ENCODE peak calls at places on chromosomes 16 and 17, in seven cellular contexts. X is fibroblast of lung, T is HAP-1, S is lower leg skin, L is kidney, D is mesendoderm, O is astrocyte of the cerebellum. Y is an unnamed sample.

GRCh38 chr16:50399411-50399810 is 30.6 kb upstream of the BRD7 start:
- DNase-seq in X (no peak), T (no peak), S (peak; percentile 34), L (no peak), D (no peak), O (no peak), Y (no peak)

GRCh38 chr16:9047689-9048301 is 43.6 kb upstream of the HAPSTR1 start:
- DNase-seq in X (peak; percentile 99), T (peak; percentile 79), S (peak; percentile 95), L (peak; percentile 95), D (peak; percentile 98), O (peak; percentile 99), Y (peak; percentile 69)

GRCh38 chr17:21294321-21295035 is 10.0 kb downstream of the MAP2K3 start:
- DNase-seq in X (no peak), T (no peak), S (no peak), L (no peak), D (no peak), O (no peak), Y (no peak)

GRCh38 chr16:66171578-66171977 is 194.9 kb upstream of the CDH5 start:
- DNase-seq in X (no peak), T (no peak), S (no peak), L (no peak), D (no peak), O (no peak), Y (no peak)

GRCh38 chr17:3917391-3917931 is 1.2 kb upstream of the P2RX1 start:
- DNase-seq in X (peak; percentile 45), T (peak; percentile 41), S (no peak), L (peak; percentile 92), D (no peak), O (no peak), Y (no peak)

GRCh38 chr16:79632289-79632688 is 31.8 kb upstream of the MAF start:
- DNase-seq in X (peak; percentile 27), T (no peak), S (peak; percentile 91), L (no peak), D (peak; percentile 44), O (no peak), Y (no peak)

GRCh38 chr17:7249219-7249618 is 2.3 kb downstream of the CTDNEP1 start:
- DNase-seq in X (no peak), T (no peak), S (no peak), L (no peak), D (no peak), O (no peak), Y (no peak)

GRCh38 chr16:46859719-46860152 is 24.4 kb upstream of the GPT2 start:
- DNase-seq in X (peak; percentile 86), T (no peak), S (no peak), L (no peak), D (peak; percentile 44), O (no peak), Y (peak; percentile 21)

GRCh38 chr16:31427441-31428276 is 501 bp downstream of the COX6A2 start:
- DNase-seq in X (no peak), T (no peak), S (peak; percentile 91), L (peak; percentile 82), D (no peak), O (no peak), Y (no peak)

GRCh38 chr16:86868746-86869145 is 290.4 kb downstream of the FOXL1 start:
- DNase-seq in X (no peak), T (no peak), S (no peak), L (no peak), D (no peak), O (no peak), Y (no peak)

GRCh38 chr16:4926928-4927327 is 10.0 kb downstream of the PPL start:
- DNase-seq in X (no peak), T (no peak), S (no peak), L (no peak), D (no peak), O (no peak), Y (no peak)

GRCh38 chr17:36542755-36543154 is 2.0 kb upstream of the GGNBP2 start:
- DNase-seq in X (no peak), T (no peak), S (no peak), L (no peak), D (no peak), O (no peak), Y (no peak)

GRCh38 chr16:74758801-74759200 is 15.8 kb downstream of the FA2H start:
- DNase-seq in X (no peak), T (no peak), S (no peak), L (no peak), D (no peak), O (no peak), Y (peak; percentile 17)

GRCh38 chr17:78924481-78925151 is 571 bp downstream of the TIMP2 start:
- DNase-seq in X (peak; percentile 44), T (peak; percentile 61), S (no peak), L (peak; percentile 83), D (peak; percentile 82), O (no peak), Y (peak; percentile 31)

GRCh38 chr17:15112881-15113617 is 152.1 kb downstream of the PMP22 start:
- DNase-seq in X (no peak), T (no peak), S (no peak), L (no peak), D (no peak), O (no peak), Y (no peak)

GRCh38 chr17:55402374-55402773 is 19.3 kb downstream of the MMD start:
- DNase-seq in X (peak; percentile 25), T (peak; percentile 39), S (no peak), L (no peak), D (no peak), O (no peak), Y (no peak)

GRCh38 chr17:45423304-45423703 is 9.4 kb downstream of the ARHGAP27 start:
- DNase-seq in X (no peak), T (no peak), S (no peak), L (no peak), D (no peak), O (no peak), Y (no peak)

GRCh38 chr17:3710951-3711383 is 12.7 kb upstream of the HASPIN start:
- DNase-seq in X (peak; percentile 73), T (no peak), S (no peak), L (no peak), D (peak; percentile 58), O (no peak), Y (no peak)

GRCh38 chr17:57369509-57369945 is 113.2 kb downstream of the MSI2 start:
- DNase-seq in X (peak; percentile 31), T (no peak), S (no peak), L (no peak), D (no peak), O (no peak), Y (no peak)

GRCh38 chr17:27323538-27324212 is 29.8 kb downstream of the WSB1 start:
- DNase-seq in X (peak; percentile 27), T (peak; percentile 48), S (peak; percentile 96), L (peak; percentile 94), D (peak; percentile 66), O (no peak), Y (peak; percentile 40)

GRCh38 chr16:27432600-27432957 is 30.6 kb downstream of the IL21R start:
- DNase-seq in X (peak; percentile 87), T (no peak), S (no peak), L (no peak), D (peak; percentile 83), O (no peak), Y (no peak)

GRCh38 chr17:17890773-17891759 is 54.3 kb upstream of the SREBF1 start:
- DNase-seq in X (peak; percentile 68), T (peak; percentile 68), S (no peak), L (peak; percentile 67), D (peak; percentile 89), O (peak; percentile 39), Y (peak; percentile 81)

GRCh38 chr16:56631197-56631596 is 1.3 kb upstream of the MT1M start:
- DNase-seq in X (no peak), T (no peak), S (no peak), L (no peak), D (no peak), O (no peak), Y (no peak)
- H3K4me3 ChIP-seq in X (no peak overlapping the region), T (no peak overlapping the region), S (no peak overlapping the region), L (no peak overlapping the region), D (no peak overlapping the region), O (no peak overlapping the region), Y (no peak overlapping the region)

GRCh38 chr17:30517786-30518185 is 40.6 kb downstream of the GOSR1 start:
- DNase-seq in X (no peak), T (no peak), S (no peak), L (no peak), D (no peak), O (no peak), Y (no peak)

GRCh38 chr17:30519707-30520106 is 42.5 kb downstream of the GOSR1 start:
- DNase-seq in X (peak; percentile 94), T (no peak), S (no peak), L (no peak), D (peak; percentile 8), O (peak; percentile 88), Y (no peak)

GRCh38 chr17:30519166-30519565 is 42.0 kb downstream of the GOSR1 start:
- DNase-seq in X (peak; percentile 7), T (no peak), S (no peak), L (no peak), D (no peak), O (no peak), Y (no peak)

GRCh38 chr17:30513346-30513745 is 36.1 kb downstream of the GOSR1 start:
- DNase-seq in X (peak; percentile 6), T (no peak), S (no peak), L (no peak), D (no peak), O (no peak), Y (no peak)

GRCh38 chr17:30514895-30515596 is 37.8 kb downstream of the GOSR1 start:
- DNase-seq in X (no peak), T (no peak), S (no peak), L (no peak), D (no peak), O (no peak), Y (no peak)
- H3K4me3 ChIP-seq in X (no peak overlapping the region), T (no peak overlapping the region), S (no peak overlapping the region), L (no peak overlapping the region), D (no peak overlapping the region), O (no peak overlapping the region), Y (no peak overlapping the region)

GRCh38 chr16:28623172-28623711 is 13.4 kb upstream of the SULT1A1 start:
- DNase-seq in X (peak; percentile 17), T (peak; percentile 81), S (peak; percentile 80), L (peak; percentile 85), D (no peak), O (no peak), Y (peak; percentile 78)
- H3K4me3 ChIP-seq in X (no peak overlapping the region), T (peak overlapping the region; percentile 46), S (no peak overlapping the region), L (peak overlapping the region; percentile 61), D (no peak overlapping the region), O (peak overlapping the region; percentile 22), Y (peak overlapping the region; percentile 96)

DNA sequence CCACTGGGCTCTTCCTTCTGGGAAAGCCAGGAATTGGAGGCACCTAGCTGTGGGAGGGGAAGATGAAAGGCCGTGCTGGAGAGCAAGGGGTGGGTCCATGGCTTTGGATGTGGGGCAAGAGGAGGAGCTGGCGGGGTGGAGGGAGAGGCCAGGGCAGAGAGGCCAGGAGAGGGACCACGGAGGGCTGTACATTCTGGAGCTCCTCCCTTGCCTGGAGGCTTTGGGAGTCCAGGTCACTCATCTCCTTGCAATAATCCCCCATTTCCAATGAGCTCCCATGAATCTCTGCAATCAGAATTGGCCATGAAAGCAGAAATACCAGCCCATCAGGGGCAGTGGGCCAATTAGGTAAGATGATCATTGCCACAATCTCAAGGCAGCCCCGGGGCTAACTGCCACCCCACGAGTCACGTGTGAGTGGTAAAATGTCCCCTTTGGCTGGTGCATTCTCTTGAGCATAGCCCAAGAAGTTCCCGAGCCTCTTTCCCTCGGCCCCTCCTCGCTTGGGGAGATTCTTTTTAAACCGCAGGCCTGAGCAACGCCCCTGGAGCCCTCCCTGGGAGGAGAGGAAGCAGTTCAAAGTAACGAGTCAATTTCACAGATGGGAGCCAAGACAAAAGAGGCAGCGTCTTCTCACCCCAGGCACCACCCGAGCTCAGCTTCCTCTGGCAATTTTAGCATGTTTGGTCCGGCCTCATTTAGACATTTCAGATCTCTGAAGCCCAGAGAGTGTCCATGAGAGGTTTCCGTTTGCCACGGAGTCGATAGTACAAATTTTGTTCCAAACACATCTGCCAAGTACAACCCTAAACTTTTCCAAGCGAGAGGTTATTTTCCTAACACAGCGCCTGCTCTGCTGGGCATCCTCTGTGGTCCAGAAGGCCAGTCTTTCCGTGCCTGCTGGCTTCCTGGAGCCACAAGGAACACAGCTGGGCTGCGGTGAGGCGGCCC is 13.4 kb downstream of the RTN4RL1 start:
- DNase-seq in X (peak; percentile 63), T (peak; percentile 54), S (peak; percentile 92), L (peak; percentile 85), D (peak; percentile 58), O (peak; percentile 77), Y (no peak)
- H3K4me3 ChIP-seq in X (no peak overlapping the region), T (no peak overlapping the region), S (no peak overlapping the region), L (no peak overlapping the region), D (no peak overlapping the region), O (no peak overlapping the region), Y (no peak overlapping the region)

Y was measured in Caco-2.